ENCODE peak calls at places on chromosomes 1 and 21, in seven cellular contexts. I, Z, T, W, X, J and C are unnamed samples.

GRCh38 chr1:31064685-31065309 is 720 bp downstream of the PUM1 start:
- DNase-seq in I (no peak), W (no peak), X (peak), J (peak), Z (no peak), T (peak), C (peak)

GRCh38 chr1:42211224-42211623 is 46.7 kb upstream of the GUCA2A start:
- DNase-seq in I (no peak), J (no peak), W (no peak), Z (no peak), X (no peak), T (no peak), C (no peak)

GRCh38 chr1:5423109-5423508 is 569.1 kb downstream of the NPHP4 start:
- DNase-seq in J (no peak), Z (no peak), T (no peak), X (no peak), W (no peak), I (peak), C (no peak)

GRCh38 chr1:65467536-65467935 is 47.1 kb downstream of the LEPR start:
- DNase-seq in J (no peak), X (no peak), T (no peak), Z (no peak), W (no peak), I (no peak), C (no peak)

GRCh38 chr1:228211871-228212414 is 4.1 kb downstream of the OBSCN start:
- DNase-seq in Z (no peak), X (no peak), T (no peak), J (no peak), W (no peak), I (no peak), C (no peak)

GRCh38 chr1:99682291-99682751 is 36.4 kb downstream of the PALMD start:
- DNase-seq in T (no peak), I (no peak), J (no peak), X (no peak), Z (no peak), W (no peak), C (no peak)

GRCh38 chr1:171664976-171665375 is 12.5 kb upstream of the MYOC start:
- DNase-seq in Z (no peak), J (no peak), X (no peak), W (no peak), T (no peak), I (no peak), C (no peak)

GRCh38 chr1:35222322-35223108 is 29.6 kb upstream of the SFPQ start:
- DNase-seq in T (no peak), J (no peak), Z (no peak), I (no peak), X (no peak), W (no peak), C (no peak)

GRCh38 chr21:43767980-43768867 is 7.9 kb downstream of the CSTB start:
- DNase-seq in J (no peak), Z (no peak), W (no peak), I (no peak), X (no peak), T (no peak), C (peak)

GRCh38 chr1:243475966-243476365 is 220.1 kb downstream of the SDCCAG8 start:
- DNase-seq in J (no peak), I (no peak), Z (no peak), X (peak), W (no peak), T (no peak), C (no peak)

GRCh38 chr1:160365325-160365724 is 1.5 kb upstream of the NHLH1 start:
- DNase-seq in T (no peak), I (no peak), Z (no peak), X (no peak), J (no peak), W (no peak), C (no peak)

GRCh38 chr1:29585656-29586055 is 349.3 kb downstream of the PTPRU start:
- DNase-seq in J (no peak), Z (no peak), I (no peak), W (no peak), X (no peak), T (no peak), C (no peak)

GRCh38 chr1:12745126-12745991 is 641 bp upstream of the CFAP107 start:
- DNase-seq in W (no peak), T (no peak), Z (no peak), I (no peak), J (no peak), X (no peak), C (no peak)

GRCh38 chr1:20521960-20522861 is 14.3 kb upstream of the MUL1 start:
- DNase-seq in X (peak), Z (peak), T (peak), I (peak), W (peak), J (peak), C (peak)

GRCh38 chr1:209080170-209080781 is 503.2 kb upstream of the CAMK1G start:
- DNase-seq in X (no peak), Z (no peak), W (no peak), J (no peak), I (no peak), T (no peak), C (no peak)

GRCh38 chr1:32774950-32775634 is 42.1 kb downstream of the YARS1 start:
- DNase-seq in Z (no peak), T (no peak), X (no peak), I (no peak), J (no peak), W (no peak), C (no peak)

GRCh38 chr1:15525043-15525958 is 1.3 kb upstream of the CASP9 start:
- DNase-seq in T (no peak), Z (no peak), I (peak), W (no peak), X (no peak), J (no peak), C (peak)

GRCh38 chr1:65079941-65080340 is 68.1 kb upstream of the AK4 start:
- DNase-seq in W (no peak), I (no peak), T (no peak), X (no peak), Z (no peak), J (no peak), C (no peak)

GRCh38 chr1:161727343-161727924 is 6.1 kb downstream of the FCRLB start:
- DNase-seq in I (peak), X (no peak), J (no peak), Z (no peak), W (no peak), T (no peak), C (no peak)

GRCh38 chr1:182699673-182700350 is 15.4 kb upstream of the RGS8 start:
- DNase-seq in X (peak), W (no peak), I (no peak), J (no peak), Z (no peak), T (peak), C (no peak)

GRCh38 chr1:110477445-110477957 is 26.6 kb downstream of the PROK1 start:
- DNase-seq in Z (no peak), T (no peak), J (no peak), W (no peak), X (no peak), I (no peak), C (no peak)